ENCODE peak calls at places on chromosome 2, in eight cellular contexts. One of them, this sample, is unnamed.

GRCh38 chr2:162029287-162029901 is 44.6 kb downstream of the DPP4 start:
- DNase-seq in mesenchymal stem cell: no peak
- DNase-seq in suprapubic skin: no peak
- DNase-seq in heart right ventricle: peak
- DNase-seq in adrenal gland: peak
- DNase-seq in SJSA1: no peak
- DNase-seq in PC-3: peak
- DNase-seq in transverse colon: no peak
- DNase-seq in this sample: no peak

GRCh38 chr2:205245001-205245400 is 437.3 kb upstream of the NRP2 start:
- DNase-seq in mesenchymal stem cell: no peak
- DNase-seq in suprapubic skin: no peak
- DNase-seq in heart right ventricle: no peak
- DNase-seq in adrenal gland: no peak
- DNase-seq in SJSA1: no peak
- DNase-seq in PC-3: no peak
- DNase-seq in transverse colon: no peak
- DNase-seq in this sample: no peak

GRCh38 chr2:5576015-5576414 is 116.2 kb upstream of the SOX11 start:
- DNase-seq in mesenchymal stem cell: no peak
- DNase-seq in suprapubic skin: no peak
- DNase-seq in heart right ventricle: no peak
- DNase-seq in adrenal gland: no peak
- DNase-seq in SJSA1: no peak
- DNase-seq in PC-3: no peak
- DNase-seq in transverse colon: no peak
- DNase-seq in this sample: no peak

GRCh38 chr2:214311031-214311533 is 99.8 kb upstream of the VWC2L start:
- DNase-seq in mesenchymal stem cell: no peak
- DNase-seq in suprapubic skin: no peak
- DNase-seq in heart right ventricle: no peak
- DNase-seq in adrenal gland: no peak
- DNase-seq in SJSA1: no peak
- DNase-seq in PC-3: no peak
- DNase-seq in transverse colon: no peak
- DNase-seq in this sample: no peak

GRCh38 chr2:236661064-236661761 is 91.6 kb downstream of the ACKR3 start:
- DNase-seq in mesenchymal stem cell: peak
- DNase-seq in suprapubic skin: no peak
- DNase-seq in heart right ventricle: no peak
- DNase-seq in adrenal gland: no peak
- DNase-seq in SJSA1: peak
- DNase-seq in PC-3: peak
- DNase-seq in transverse colon: no peak
- DNase-seq in this sample: no peak

GRCh38 chr2:198144621-198145020 is 340.2 kb downstream of the PLCL1 start:
- DNase-seq in mesenchymal stem cell: no peak
- DNase-seq in suprapubic skin: no peak
- DNase-seq in heart right ventricle: no peak
- DNase-seq in adrenal gland: no peak
- DNase-seq in SJSA1: no peak
- DNase-seq in PC-3: no peak
- DNase-seq in transverse colon: no peak
- DNase-seq in this sample: no peak

GRCh38 chr2:213451542-213452256 is 167.4 kb downstream of the SPAG16 start:
- DNase-seq in mesenchymal stem cell: no peak
- DNase-seq in suprapubic skin: no peak
- DNase-seq in heart right ventricle: no peak
- DNase-seq in adrenal gland: no peak
- DNase-seq in SJSA1: no peak
- DNase-seq in PC-3: no peak
- DNase-seq in transverse colon: peak
- DNase-seq in this sample: no peak

GRCh38 chr2:3659447-3660432 is 1.7 kb downstream of the ALLC start:
- DNase-seq in mesenchymal stem cell: peak
- DNase-seq in suprapubic skin: no peak
- DNase-seq in heart right ventricle: peak
- DNase-seq in adrenal gland: peak
- DNase-seq in SJSA1: no peak
- DNase-seq in PC-3: no peak
- DNase-seq in transverse colon: no peak
- DNase-seq in this sample: no peak

GRCh38 chr2:62511636-62512035 is 5.6 kb upstream of the TMEM17 start:
- DNase-seq in mesenchymal stem cell: no peak
- DNase-seq in suprapubic skin: no peak
- DNase-seq in heart right ventricle: no peak
- DNase-seq in adrenal gland: no peak
- DNase-seq in SJSA1: no peak
- DNase-seq in PC-3: no peak
- DNase-seq in transverse colon: no peak
- DNase-seq in this sample: no peak

GRCh38 chr2:111053266-111053665 is 67.4 kb upstream of the BCL2L11 start:
- DNase-seq in mesenchymal stem cell: no peak
- DNase-seq in suprapubic skin: no peak
- DNase-seq in heart right ventricle: no peak
- DNase-seq in adrenal gland: no peak
- DNase-seq in SJSA1: no peak
- DNase-seq in PC-3: no peak
- DNase-seq in transverse colon: no peak
- DNase-seq in this sample: no peak

GRCh38 chr2:183215917-183216316 is 91.7 kb downstream of the NUP35 start:
- DNase-seq in mesenchymal stem cell: no peak
- DNase-seq in suprapubic skin: no peak
- DNase-seq in heart right ventricle: no peak
- DNase-seq in adrenal gland: no peak
- DNase-seq in SJSA1: no peak
- DNase-seq in PC-3: no peak
- DNase-seq in transverse colon: no peak
- DNase-seq in this sample: no peak

DNA sequence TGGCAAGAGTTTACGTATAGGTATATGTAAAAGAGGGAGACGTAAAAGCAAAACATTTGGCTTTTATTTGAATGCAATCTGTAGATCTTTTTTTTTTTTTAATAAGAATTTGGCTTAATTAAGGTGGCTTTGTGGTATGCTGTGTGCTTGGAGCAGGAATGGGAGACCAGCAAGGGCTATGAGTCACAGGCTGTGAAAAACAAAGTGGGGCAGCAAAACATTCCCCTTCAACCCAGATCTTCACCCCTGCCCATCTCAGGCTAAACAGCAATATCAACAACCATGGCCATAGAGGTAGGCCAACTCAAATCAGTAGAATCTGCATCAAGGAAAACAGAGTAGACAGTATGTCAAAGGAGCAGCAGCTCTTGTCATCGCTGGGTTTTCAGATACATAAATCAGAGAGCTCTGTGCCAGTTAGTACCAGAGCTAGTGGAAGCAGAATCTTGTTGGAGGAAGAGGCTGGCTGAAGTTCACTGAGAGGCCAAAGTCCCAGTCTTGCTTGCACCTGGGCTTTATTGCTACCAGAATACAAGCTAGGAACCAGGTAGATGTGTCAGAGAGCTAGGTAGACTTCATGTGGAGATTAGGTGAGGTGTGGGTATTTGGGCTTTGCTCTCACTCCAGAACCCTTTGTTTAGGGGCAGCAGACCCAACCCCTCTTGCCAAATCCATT is 191.5 kb upstream of the FANCL start:
- DNase-seq in mesenchymal stem cell: no peak
- DNase-seq in suprapubic skin: no peak
- DNase-seq in heart right ventricle: no peak
- DNase-seq in adrenal gland: no peak
- DNase-seq in SJSA1: no peak
- DNase-seq in PC-3: no peak
- DNase-seq in transverse colon: no peak
- DNase-seq in this sample: no peak
- H3K27ac ChIP-seq in mesenchymal stem cell: no peak
- H3K27ac ChIP-seq in suprapubic skin: no peak
- H3K27ac ChIP-seq in heart right ventricle: no peak
- H3K27ac ChIP-seq in adrenal gland: no peak
- H3K27ac ChIP-seq in SJSA1: no peak
- H3K27ac ChIP-seq in PC-3: no peak
- H3K27ac ChIP-seq in transverse colon: no peak
- H3K27ac ChIP-seq in this sample: no peak

DNA sequence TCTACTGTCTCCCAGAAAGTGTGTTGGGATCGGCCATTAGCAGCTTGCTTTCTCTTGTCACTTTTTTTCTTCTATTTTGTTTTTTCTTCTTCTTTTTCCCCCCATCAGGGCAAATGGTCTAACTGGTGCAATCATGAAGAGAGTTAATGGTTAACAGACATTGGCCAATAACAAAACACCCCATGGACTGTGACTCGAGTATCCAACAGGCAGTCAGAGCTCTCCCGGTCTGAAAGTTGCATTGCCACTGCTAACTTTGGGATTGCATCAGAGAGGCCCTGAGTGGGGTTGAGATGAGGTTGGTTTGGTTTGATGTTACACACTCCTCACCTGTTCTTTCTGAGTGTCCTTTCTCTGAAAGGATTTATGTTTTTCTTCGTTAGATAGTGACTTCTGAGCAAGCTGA is 12.9 kb upstream of the SNORC start:
- DNase-seq in mesenchymal stem cell: no peak
- DNase-seq in suprapubic skin: no peak
- DNase-seq in heart right ventricle: no peak
- DNase-seq in adrenal gland: no peak
- DNase-seq in SJSA1: no peak
- DNase-seq in PC-3: no peak
- DNase-seq in transverse colon: no peak
- DNase-seq in this sample: no peak
- H3K27ac ChIP-seq in mesenchymal stem cell: peak
- H3K27ac ChIP-seq in suprapubic skin: no peak
- H3K27ac ChIP-seq in heart right ventricle: no peak
- H3K27ac ChIP-seq in adrenal gland: no peak
- H3K27ac ChIP-seq in SJSA1: peak
- H3K27ac ChIP-seq in PC-3: peak
- H3K27ac ChIP-seq in transverse colon: no peak
- H3K27ac ChIP-seq in this sample: no peak

GRCh38 chr2:105409717-105410116 is 10.9 kb upstream of the FHL2 start:
- DNase-seq in mesenchymal stem cell: no peak
- DNase-seq in suprapubic skin: no peak
- DNase-seq in heart right ventricle: peak
- DNase-seq in adrenal gland: peak
- DNase-seq in SJSA1: no peak
- DNase-seq in PC-3: peak
- DNase-seq in transverse colon: peak
- DNase-seq in this sample: peak

GRCh38 chr2:105410554-105410953 is 11.7 kb upstream of the FHL2 start:
- DNase-seq in mesenchymal stem cell: no peak
- DNase-seq in suprapubic skin: no peak
- DNase-seq in heart right ventricle: no peak
- DNase-seq in adrenal gland: no peak
- DNase-seq in SJSA1: no peak
- DNase-seq in PC-3: peak
- DNase-seq in transverse colon: no peak
- DNase-seq in this sample: no peak

GRCh38 chr2:105405291-105405690 is 6.4 kb upstream of the FHL2 start:
- DNase-seq in mesenchymal stem cell: peak
- DNase-seq in suprapubic skin: no peak
- DNase-seq in heart right ventricle: no peak
- DNase-seq in adrenal gland: peak
- DNase-seq in SJSA1: peak
- DNase-seq in PC-3: no peak
- DNase-seq in transverse colon: no peak
- DNase-seq in this sample: no peak

GRCh38 chr2:105406221-105406620 is 7.4 kb upstream of the FHL2 start:
- DNase-seq in mesenchymal stem cell: peak
- DNase-seq in suprapubic skin: no peak
- DNase-seq in heart right ventricle: no peak
- DNase-seq in adrenal gland: peak
- DNase-seq in SJSA1: peak
- DNase-seq in PC-3: peak
- DNase-seq in transverse colon: no peak
- DNase-seq in this sample: no peak

DNA sequence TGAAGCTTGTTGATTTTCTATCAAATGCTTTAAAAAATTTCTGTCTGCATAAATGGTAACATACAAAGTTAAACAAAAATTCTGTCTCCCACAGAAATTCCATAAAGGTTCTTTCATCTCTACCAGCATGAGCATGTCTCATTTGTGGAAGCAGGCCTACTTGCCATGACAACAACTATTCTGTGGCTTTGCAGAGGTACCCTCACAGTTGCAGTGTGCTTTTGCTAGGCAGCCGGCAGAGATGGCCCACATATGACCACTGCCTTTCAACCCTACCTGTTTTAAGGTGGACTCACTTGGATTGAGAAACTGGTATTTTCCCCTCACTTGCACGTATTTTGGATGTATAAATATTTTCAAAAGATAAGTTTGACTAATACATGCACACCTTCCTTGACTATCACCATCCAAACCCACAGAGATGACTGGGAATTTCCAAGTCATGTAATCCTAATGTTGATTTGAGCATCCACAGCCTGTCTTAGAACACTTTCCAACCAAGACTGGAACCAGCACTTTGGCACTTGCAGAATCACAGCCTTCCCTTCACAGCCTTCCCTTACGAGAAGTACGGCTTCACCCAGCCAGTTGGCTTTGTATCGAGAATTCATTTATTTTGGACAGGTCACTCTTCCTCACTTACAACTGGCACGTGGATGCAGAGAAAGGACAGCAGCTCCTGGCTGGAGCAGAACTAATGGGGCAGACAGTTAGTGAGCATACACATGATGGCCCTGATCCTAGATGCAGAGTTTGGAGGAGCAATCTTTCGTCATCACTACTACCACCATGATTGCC is 9.3 kb upstream of the FHL2 start:
- DNase-seq in mesenchymal stem cell: no peak
- DNase-seq in suprapubic skin: no peak
- DNase-seq in heart right ventricle: no peak
- DNase-seq in adrenal gland: peak
- DNase-seq in SJSA1: no peak
- DNase-seq in PC-3: no peak
- DNase-seq in transverse colon: no peak
- DNase-seq in this sample: no peak
- H3K27ac ChIP-seq in mesenchymal stem cell: no peak
- H3K27ac ChIP-seq in suprapubic skin: no peak
- H3K27ac ChIP-seq in heart right ventricle: peak
- H3K27ac ChIP-seq in adrenal gland: no peak
- H3K27ac ChIP-seq in SJSA1: no peak
- H3K27ac ChIP-seq in PC-3: no peak
- H3K27ac ChIP-seq in transverse colon: no peak
- H3K27ac ChIP-seq in this sample: no peak

DNA sequence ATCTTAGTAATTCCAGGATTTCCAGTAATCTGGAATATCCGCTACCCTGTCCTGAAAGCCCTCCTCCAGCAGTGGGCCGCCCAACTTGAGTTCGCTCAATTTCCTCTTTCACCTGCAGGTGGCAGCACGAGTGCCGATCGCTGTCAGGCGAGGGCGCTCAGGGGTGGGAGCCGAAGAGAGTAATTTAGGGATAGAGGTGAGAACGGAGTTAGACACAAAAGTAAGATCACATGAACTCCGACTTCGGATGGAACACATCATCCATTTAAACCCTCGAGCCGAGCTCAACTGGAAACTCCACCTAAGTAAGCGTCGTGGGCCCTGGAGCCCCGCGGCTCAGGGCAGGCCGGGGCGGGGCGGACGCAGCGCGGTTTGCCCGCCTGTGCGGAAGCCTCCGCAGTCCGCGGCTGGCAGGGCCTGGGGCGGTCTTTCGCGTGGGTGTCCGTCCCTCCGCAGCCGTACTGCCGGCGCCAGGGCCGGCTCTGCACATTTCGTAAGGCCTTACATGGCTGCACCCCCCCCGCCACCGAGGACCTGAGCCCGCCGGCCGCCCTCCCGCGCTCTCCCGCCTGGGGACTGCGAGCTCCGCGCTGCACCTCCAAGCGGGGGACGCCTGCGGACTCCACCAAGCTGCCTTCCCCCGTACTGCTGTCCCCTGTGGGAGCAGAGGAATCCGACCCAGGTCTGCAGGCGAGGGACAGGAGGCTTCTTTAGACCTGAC is 61.2 kb downstream of the SEMA4F start:
- DNase-seq in mesenchymal stem cell: peak
- DNase-seq in suprapubic skin: peak
- DNase-seq in heart right ventricle: peak
- DNase-seq in adrenal gland: peak
- DNase-seq in SJSA1: peak
- DNase-seq in PC-3: peak
- DNase-seq in transverse colon: peak
- DNase-seq in this sample: peak
- H3K27ac ChIP-seq in mesenchymal stem cell: no peak
- H3K27ac ChIP-seq in suprapubic skin: peak
- H3K27ac ChIP-seq in heart right ventricle: no peak
- H3K27ac ChIP-seq in adrenal gland: peak
- H3K27ac ChIP-seq in SJSA1: no peak
- H3K27ac ChIP-seq in PC-3: peak
- H3K27ac ChIP-seq in transverse colon: peak
- H3K27ac ChIP-seq in this sample: no peak

This sample was measured in AG04450.